ENCODE peak calls at places on chromosomes 13 and 19, in eight cellular contexts. X is psoas muscle, W is IMR-90, H is stomach, Y is fibroblast of lung, V is A549, A is ascending aorta, I is uterus. J is an unnamed sample. For H3K4me1, the result is how much of the 10 kb centered on the place peaks cover.

GRCh38 chr13:38398810-38399493 is 49.3 kb downstream of the UFM1 start:
- DNase-seq in X (no peak), W (peak), H (no peak), Y (peak), V (no peak), A (no peak), I (no peak), J (no peak)

GRCh38 chr19:31214997-31215396 is 134.2 kb downstream of the TSHZ3 start:
- DNase-seq in X (no peak), W (no peak), H (no peak), Y (no peak), V (no peak), A (no peak), I (no peak), J (no peak)

GRCh38 chr13:98443329-98443728 is 133.6 kb downstream of the STK24 start:
- DNase-seq in X (no peak), W (peak), H (no peak), Y (peak), V (peak), A (no peak), I (no peak), J (peak)

GRCh38 chr13:85693889-85694511 is 105.2 kb downstream of the SLITRK6 start:
- DNase-seq in X (no peak), W (peak), H (no peak), Y (peak), V (peak), A (no peak), I (no peak), J (no peak)

GRCh38 chr13:39968646-39969475 is 313.4 kb downstream of the COG6 start:
- DNase-seq in X (no peak), W (no peak), H (no peak), Y (no peak), V (no peak), A (no peak), I (no peak), J (no peak)

GRCh38 chr13:53138369-53139036 is 109.9 kb downstream of the OLFM4 start:
- DNase-seq in X (peak), W (peak), H (no peak), Y (peak), V (no peak), A (no peak), I (peak), J (no peak)

GRCh38 chr13:114053026-114053425 is 79.2 kb upstream of the C13orf46 start:
- DNase-seq in X (no peak), W (peak), H (no peak), Y (peak), V (no peak), A (no peak), I (no peak), J (no peak)

GRCh38 chr19:58451358-58452101 is at the start of gene ZNF324B:
- DNase-seq in X (peak), W (peak), H (peak), Y (peak), V (peak), A (peak), I (peak), J (peak)

GRCh38 chr19:41998246-41999020 is 4.4 kb upstream of the ATP1A3 start:
- DNase-seq in X (no peak), W (peak), H (peak), Y (peak), V (peak), A (no peak), I (no peak), J (no peak)

GRCh38 chr19:45231891-45232290 is 13.3 kb downstream of the EXOC3L2 start:
- DNase-seq in X (no peak), W (no peak), H (no peak), Y (no peak), V (no peak), A (no peak), I (no peak), J (no peak)

GRCh38 chr19:58434217-58434616 is 5.7 kb downstream of the ZNF132 start:
- DNase-seq in X (no peak), W (peak), H (no peak), Y (peak), V (peak), A (no peak), I (no peak), J (no peak)

GRCh38 chr13:44651209-44651608 is 75.1 kb upstream of the TSC22D1 start:
- DNase-seq in X (no peak), W (no peak), H (no peak), Y (no peak), V (no peak), A (no peak), I (no peak), J (no peak)

GRCh38 chr13:40401911-40402776 is 264.3 kb downstream of the FOXO1 start:
- DNase-seq in X (peak), W (peak), H (peak), Y (peak), V (peak), A (peak), I (peak), J (peak)

GRCh38 chr13:46523972-46524737 is 28.8 kb upstream of the LRCH1 start:
- DNase-seq in X (no peak), W (no peak), H (no peak), Y (peak), V (no peak), A (no peak), I (no peak), J (no peak)

GRCh38 chr13:28679628-28680027 is 20.7 kb downstream of the POMP start:
- DNase-seq in X (no peak), W (peak), H (no peak), Y (peak), V (no peak), A (no peak), I (no peak), J (no peak)

GRCh38 chr19:45187421-45188100 is 9.0 kb downstream of the BLOC1S3 start:
- DNase-seq in X (no peak), W (no peak), H (no peak), Y (no peak), V (no peak), A (no peak), I (no peak), J (no peak)

GRCh38 chr19:39407644-39408391 is 1.2 kb downstream of the ZFP36 start:
- DNase-seq in X (peak), W (no peak), H (peak), Y (peak), V (peak), A (peak), I (peak), J (no peak)

GRCh38 chr19:507286-508203 is at the start of gene TPGS1:
- DNase-seq in X (peak), W (peak), H (peak), Y (peak), V (peak), A (peak), I (peak), J (peak)

GRCh38 chr13:41533266-41533665 is 75.9 kb downstream of the RGCC start:
- DNase-seq in X (no peak), W (no peak), H (no peak), Y (no peak), V (no peak), A (no peak), I (no peak), J (no peak)

GRCh38 chr13:44574466-44574855 is 1.7 kb downstream of the TSC22D1 start:
- DNase-seq in X (no peak), W (peak), H (no peak), Y (no peak), V (no peak), A (no peak), I (no peak), J (no peak)

GRCh38 chr19:50722248-50723013 is 733 bp upstream of the CLEC11A start:
- DNase-seq in X (no peak), W (peak), H (no peak), Y (no peak), V (no peak), A (no peak), I (no peak), J (no peak)

GRCh38 chr13:83162493-83162892 is 719.8 kb downstream of the SLITRK1 start:
- DNase-seq in X (no peak), W (peak), H (no peak), Y (peak), V (peak), A (no peak), I (no peak), J (no peak)

GRCh38 chr19:17847538-17848366 is at the start of gene JAK3:
- DNase-seq in X (peak), W (peak), H (peak), Y (peak), V (no peak), A (peak), I (no peak), J (no peak)

GRCh38 chr19:53521373-53522202 is 16.4 kb upstream of the ZNF331 start:
- DNase-seq in X (no peak), W (no peak), H (no peak), Y (no peak), V (no peak), A (no peak), I (no peak), J (no peak)

GRCh38 chr13:28718186-28718537 is 608 bp downstream of the SLC46A3 start:
- DNase-seq in X (no peak), W (peak), H (no peak), Y (peak), V (no peak), A (no peak), I (no peak), J (no peak)

DNA sequence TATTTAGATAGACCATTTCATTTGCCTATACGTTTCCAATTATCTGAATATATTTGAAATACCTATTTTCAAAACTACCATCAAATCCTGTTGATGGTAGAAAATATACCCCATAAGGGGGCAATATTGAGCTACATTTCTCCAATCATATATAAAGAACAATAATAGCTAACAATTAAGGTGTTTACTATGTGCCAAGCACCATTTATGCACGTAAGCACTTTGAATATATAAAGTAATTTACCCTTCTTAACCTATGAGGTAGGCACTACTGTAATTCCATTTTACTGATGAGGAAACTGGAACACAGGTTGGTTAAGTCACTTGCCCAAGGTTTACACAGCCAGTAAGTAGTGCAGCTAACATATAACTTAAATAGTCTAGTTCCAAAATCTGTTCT is 79.2 kb downstream of the UBL3 start:
- DNase-seq in X (no peak), W (peak), H (no peak), Y (peak), V (peak), A (no peak), I (no peak), J (no peak)
- TF ChIP-seq CTCF in X (peak), W (peak), H (peak), Y (no peak), V (peak), A (peak), I (peak), J (peak)

GRCh38 chr19:2328401-2329161 is at the start of the genes LSM7 and SPPL2B:
- DNase-seq in X (peak), W (peak), H (peak), Y (peak), V (peak), A (peak), I (peak), J (no peak)
- H3K27ac ChIP-seq in X (peak), W (peak), H (peak), Y (peak), V (peak), A (peak), I (peak), J (peak)

DNA sequence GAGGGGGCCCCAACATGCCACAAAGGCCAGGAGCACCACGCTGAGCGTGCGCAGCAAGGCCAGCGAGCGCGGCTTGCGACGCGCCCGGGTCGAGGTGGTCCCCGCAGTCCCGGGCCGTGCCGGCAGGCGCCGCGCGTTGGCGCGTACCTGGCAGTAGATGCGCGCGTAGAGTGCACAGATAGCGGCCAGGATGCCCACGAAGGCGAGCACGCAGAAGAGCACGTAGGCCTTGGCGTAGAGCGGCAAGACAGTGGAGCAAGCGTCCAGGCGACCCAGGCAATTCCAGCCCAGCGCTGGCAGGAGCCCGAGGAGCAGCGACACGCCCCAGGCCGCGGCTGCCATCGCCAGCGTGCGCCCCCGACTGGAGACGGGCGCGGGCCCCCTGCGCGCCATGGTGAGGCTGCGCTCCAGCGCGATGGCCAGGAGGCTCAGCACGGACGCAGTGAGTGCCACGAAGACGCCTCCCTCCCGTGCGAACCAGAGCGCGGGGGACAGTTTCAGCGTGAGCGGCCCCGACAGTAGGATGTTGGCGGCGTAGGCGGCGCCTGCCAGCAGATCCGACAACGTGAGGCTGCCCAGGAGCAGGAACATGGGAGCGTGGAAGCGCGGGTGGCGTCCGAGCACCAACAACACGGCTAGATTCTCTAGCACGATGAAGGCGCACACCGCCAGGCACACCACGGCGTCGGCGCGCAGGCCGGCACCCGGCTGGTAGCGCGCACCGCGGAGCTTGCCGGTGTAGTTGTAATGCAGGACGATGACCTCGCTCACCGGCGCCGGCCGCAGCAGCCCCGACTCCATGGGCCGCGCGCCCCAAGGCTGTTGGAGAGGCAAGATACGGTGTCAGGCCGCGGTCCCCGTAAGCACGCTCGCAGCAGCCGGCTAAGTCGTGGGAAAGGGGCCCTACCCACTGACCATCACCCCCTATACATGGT is 2.8 kb downstream of the S1PR5 start:
- DNase-seq in X (no peak), W (no peak), H (no peak), Y (no peak), V (no peak), A (no peak), I (no peak), J (no peak)
- H3K4me1 ChIP-seq in X (under half), W (under half), H (under half), Y (under half), V (under half), A (under half), I (under half), J (under half)

GRCh38 chr19:23436944-23437343 is 41.7 kb upstream of the ZNF91 start:
- DNase-seq in X (no peak), W (no peak), H (no peak), Y (no peak), V (peak), A (no peak), I (no peak), J (no peak)

GRCh38 chr19:23440207-23440606 is 44.9 kb upstream of the ZNF91 start:
- DNase-seq in X (no peak), W (no peak), H (no peak), Y (no peak), V (peak), A (no peak), I (no peak), J (no peak)

GRCh38 chr19:23437901-23438300 is 42.6 kb upstream of the ZNF91 start:
- DNase-seq in X (no peak), W (no peak), H (no peak), Y (no peak), V (no peak), A (no peak), I (no peak), J (no peak)

GRCh38 chr19:23440791-23441190 is 45.5 kb upstream of the ZNF91 start:
- DNase-seq in X (no peak), W (no peak), H (no peak), Y (no peak), V (peak), A (no peak), I (no peak), J (no peak)

DNA sequence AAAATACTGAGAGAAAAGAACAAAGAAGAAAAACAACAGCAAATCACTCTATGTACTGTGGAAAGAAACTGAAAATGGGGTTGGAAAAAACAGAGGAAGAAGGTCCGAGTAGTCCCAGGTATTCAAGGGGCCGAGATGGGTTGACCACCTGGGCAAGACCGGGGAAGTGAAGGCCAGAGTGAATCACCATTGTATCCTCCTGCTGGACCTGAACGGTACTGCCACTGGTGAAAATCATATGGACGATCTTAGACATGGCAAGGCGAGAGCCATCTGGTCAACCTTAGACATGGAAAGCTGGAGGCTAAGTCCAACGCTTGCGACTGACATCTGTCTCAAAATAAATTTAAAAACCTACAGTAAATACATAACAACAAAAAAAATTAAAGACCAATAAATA is 44.4 kb upstream of the ZNF91 start:
- DNase-seq in X (no peak), W (no peak), H (no peak), Y (no peak), V (peak), A (no peak), I (no peak), J (no peak)
- TF ChIP-seq CTCF in X (peak), W (no peak), H (no peak), Y (peak), V (no peak), A (no peak), I (no peak), J (no peak)

GRCh38 chr19:51983361-51983760 is 3.3 kb downstream of the ZNF350 start:
- DNase-seq in X (no peak), W (no peak), H (no peak), Y (no peak), V (no peak), A (no peak), I (no peak), J (no peak)

GRCh38 chr19:51986309-51987291 is at the start of gene ZNF350:
- DNase-seq in X (peak), W (peak), H (peak), Y (peak), V (peak), A (peak), I (peak), J (peak)
- H3K27ac ChIP-seq in X (peak), W (peak), H (peak), Y (peak), V (peak), A (peak), I (peak), J (no peak)

DNA sequence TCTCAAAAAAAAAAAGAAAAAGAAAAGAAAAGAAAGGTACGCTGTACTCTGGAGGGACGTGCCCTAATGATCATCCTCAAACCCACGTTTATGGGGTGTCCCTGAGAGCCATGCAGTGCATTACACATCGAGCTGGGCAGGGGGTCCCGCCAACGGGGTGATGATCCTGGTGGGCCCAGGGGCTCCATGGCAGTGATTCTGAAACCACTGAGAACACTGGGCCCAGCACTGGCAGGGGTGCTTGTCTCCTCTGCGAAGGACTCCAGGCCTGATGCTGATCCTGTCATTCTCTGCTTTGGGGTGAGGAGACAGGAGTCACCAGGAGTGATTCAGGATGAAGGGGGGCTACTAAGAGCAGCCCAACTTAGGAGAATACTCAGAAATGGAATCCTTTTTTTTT is 18.7 kb downstream of the MOB3A start:
- DNase-seq in X (no peak), W (no peak), H (no peak), Y (no peak), V (no peak), A (no peak), I (no peak), J (no peak)
- H3K4me1 ChIP-seq in X (under half), W (under half), H (under half), Y (under half), V (under half), A (under half), I (under half), J (under half)

GRCh38 chr13:91576590-91576989 is 178.2 kb downstream of the GPC5 start:
- DNase-seq in X (no peak), W (no peak), H (no peak), Y (no peak), V (peak), A (no peak), I (no peak), J (no peak)
- TF ChIP-seq CTCF in X (no peak), W (no peak), H (no peak), Y (no peak), V (no peak), A (no peak), I (no peak), J (peak)

GRCh38 chr19:19514881-19515763 is at the start of gene TSSK6:
- DNase-seq in X (no peak), W (no peak), H (no peak), Y (no peak), V (peak), A (no peak), I (no peak), J (no peak)
- H3K27ac ChIP-seq in X (peak), W (peak), H (peak), Y (peak), V (peak), A (peak), I (peak), J (peak)

GRCh38 chr19:46944123-46944718 is 75.4 kb upstream of the NPAS1 start:
- DNase-seq in X (no peak), W (no peak), H (no peak), Y (no peak), V (no peak), A (no peak), I (no peak), J (no peak)
- H3K4me1 ChIP-seq in X (under half), W (under half), H (under half), Y (under half), V (under half), A (under half), I (under half), J (under half)

DNA sequence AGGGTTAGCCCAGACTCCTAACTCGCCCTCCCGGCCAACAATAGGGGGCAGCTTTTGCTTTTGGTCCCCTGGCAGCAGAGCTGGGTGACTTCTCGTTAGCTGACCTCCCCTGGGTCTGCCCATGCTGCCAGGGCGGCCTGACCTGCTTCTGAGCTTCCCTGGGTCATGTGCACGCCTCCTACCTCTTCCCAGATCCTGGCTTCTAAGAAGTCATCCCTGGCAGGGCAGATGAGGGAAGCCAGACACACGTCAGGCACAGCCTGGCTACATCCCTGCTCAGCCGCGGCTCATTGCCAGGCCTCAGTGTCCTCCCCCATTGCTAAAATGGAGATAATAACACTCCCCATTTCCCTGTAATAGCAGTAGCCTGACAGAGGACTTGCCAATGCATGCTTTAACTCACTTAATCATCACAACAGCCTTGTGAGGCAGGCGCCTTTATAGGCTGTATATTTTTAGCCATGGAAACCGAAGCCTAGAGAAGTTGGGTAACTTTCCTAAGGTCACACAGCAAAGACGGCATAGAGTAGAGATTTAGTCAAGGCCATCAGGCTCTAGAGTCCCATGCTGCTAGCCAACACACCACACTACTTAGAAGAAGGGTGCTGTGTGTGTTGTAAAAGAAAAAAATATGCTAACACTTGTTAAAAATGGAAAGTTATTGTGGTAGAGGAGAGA is 2.1 kb downstream of the KCNK6 start:
- DNase-seq in X (no peak), W (peak), H (no peak), Y (peak), V (no peak), A (peak), I (peak), J (no peak)
- TF ChIP-seq CTCF in X (no peak), W (no peak), H (no peak), Y (no peak), V (no peak), A (no peak), I (peak), J (no peak)

J was measured in RWPE2.